ENCODE peak calls at places on chromosome 20, in eight cellular contexts. V, F, X, Y, R, T, L and D are unnamed samples.

GRCh38 chr20:10705801-10706459 is 32.1 kb upstream of the JAG1 start:
- DNase-seq in V (no peak), X (no peak), L (peak; percentile 51), F (no peak), Y (no peak), R (no peak), T (no peak), D (peak; percentile 34)

GRCh38 chr20:52490715-52491430 is 299.3 kb upstream of the ZFP64 start:
- DNase-seq in Y (peak; percentile 79), T (peak; percentile 59), R (no peak), F (no peak), X (no peak), V (no peak), L (peak; percentile 97), D (peak; percentile 76)

GRCh38 chr20:53896041-53896440 is 174.4 kb downstream of the BCAS1 start:
- DNase-seq in R (no peak), Y (no peak), F (no peak), L (no peak), T (no peak), V (no peak), X (no peak), D (no peak)

GRCh38 chr20:63212393-63212730 is 3.6 kb downstream of the YTHDF1 start:
- DNase-seq in Y (no peak), R (no peak), F (no peak), V (no peak), T (no peak), X (no peak), L (no peak), D (no peak)

GRCh38 chr20:44501448-44501847 is 20.4 kb downstream of the SERINC3 start:
- DNase-seq in T (peak; percentile 73), L (no peak), F (no peak), R (no peak), V (no peak), X (no peak), Y (no peak), D (no peak)

GRCh38 chr20:5065489-5066383 is 54.0 kb downstream of the PCNA start:
- DNase-seq in F (no peak), R (peak; percentile 29), L (peak; percentile 100), Y (peak; percentile 82), T (peak; percentile 93), V (peak; percentile 77), X (no peak), D (peak; percentile 41)

GRCh38 chr20:3432844-3433243 is 25.4 kb upstream of the DNAAF9 start:
- DNase-seq in V (no peak), T (no peak), L (no peak), X (no peak), R (no peak), F (no peak), Y (no peak), D (no peak)

GRCh38 chr20:57661201-57662027 is 41.2 kb upstream of the ZBP1 start:
- DNase-seq in L (no peak), V (peak; percentile 18), F (no peak), X (no peak), Y (no peak), R (no peak), T (no peak), D (no peak)

GRCh38 chr20:34705008-34705382 is 851 bp downstream of the TP53INP2 start:
- DNase-seq in X (no peak), T (no peak), R (peak; percentile 65), V (no peak), L (no peak), Y (no peak), F (no peak), D (no peak)